ENCODE peak calls at places on chromosomes 6 and 20, in six cellular contexts. One of them, this sample, is unnamed.

GRCh38 chr6:40183902-40184301 is 249.6 kb upstream of the MOCS1 start:
- DNase-seq in keratinocyte: no peak
- DNase-seq in right cardiac atrium: no peak
- DNase-seq in GM12865: no peak
- DNase-seq in upper lobe of right lung: no peak
- DNase-seq in fibroblast of pulmonary artery: no peak
- DNase-seq in this sample: no peak

GRCh38 chr6:9484091-9484490 is 930.8 kb downstream of the TFAP2A start:
- DNase-seq in keratinocyte: no peak
- DNase-seq in right cardiac atrium: no peak
- DNase-seq in GM12865: no peak
- DNase-seq in upper lobe of right lung: no peak
- DNase-seq in fibroblast of pulmonary artery: peak; percentile 65
- DNase-seq in this sample: peak; percentile 86

GRCh38 chr6:125114248-125114858 is 39.2 kb upstream of the TPD52L1 start:
- DNase-seq in keratinocyte: no peak
- DNase-seq in right cardiac atrium: peak; percentile 34
- DNase-seq in GM12865: peak; percentile 44
- DNase-seq in upper lobe of right lung: no peak
- DNase-seq in fibroblast of pulmonary artery: peak; percentile 74
- DNase-seq in this sample: peak; percentile 63

GRCh38 chr6:11702039-11702795 is 76.4 kb downstream of the ADTRP start:
- DNase-seq in keratinocyte: peak; percentile 25
- DNase-seq in right cardiac atrium: no peak
- DNase-seq in GM12865: no peak
- DNase-seq in upper lobe of right lung: no peak
- DNase-seq in fibroblast of pulmonary artery: peak; percentile 72
- DNase-seq in this sample: peak; percentile 54

GRCh38 chr20:3786126-3786484 is 435 bp downstream of the CENPB start:
- DNase-seq in keratinocyte: no peak
- DNase-seq in right cardiac atrium: peak; percentile 52
- DNase-seq in GM12865: peak; percentile 73
- DNase-seq in upper lobe of right lung: peak; percentile 84
- DNase-seq in fibroblast of pulmonary artery: peak; percentile 70
- DNase-seq in this sample: peak; percentile 52

GRCh38 chr20:47760686-47761477 is 24.4 kb downstream of the SULF2 start:
- DNase-seq in keratinocyte: no peak
- DNase-seq in right cardiac atrium: no peak
- DNase-seq in GM12865: no peak
- DNase-seq in upper lobe of right lung: no peak
- DNase-seq in fibroblast of pulmonary artery: no peak
- DNase-seq in this sample: no peak

GRCh38 chr6:99016355-99016754 is 68.6 kb upstream of the FBXL4 start:
- DNase-seq in keratinocyte: no peak
- DNase-seq in right cardiac atrium: no peak
- DNase-seq in GM12865: peak; percentile 8
- DNase-seq in upper lobe of right lung: no peak
- DNase-seq in fibroblast of pulmonary artery: peak; percentile 5
- DNase-seq in this sample: peak; percentile 90

GRCh38 chr6:151763938-151764680 is 43.4 kb upstream of the ESR1 start:
- DNase-seq in keratinocyte: peak; percentile 88
- DNase-seq in right cardiac atrium: peak; percentile 96
- DNase-seq in GM12865: peak; percentile 46
- DNase-seq in upper lobe of right lung: peak; percentile 97
- DNase-seq in fibroblast of pulmonary artery: peak; percentile 93
- DNase-seq in this sample: peak; percentile 88

GRCh38 chr6:44302856-44303255 is 10.3 kb downstream of the AARS2 start:
- DNase-seq in keratinocyte: no peak
- DNase-seq in right cardiac atrium: no peak
- DNase-seq in GM12865: no peak
- DNase-seq in upper lobe of right lung: no peak
- DNase-seq in fibroblast of pulmonary artery: no peak
- DNase-seq in this sample: no peak

GRCh38 chr6:24935753-24936152 is at the start of gene RIPOR2:
- DNase-seq in keratinocyte: no peak
- DNase-seq in right cardiac atrium: peak; percentile 29
- DNase-seq in GM12865: peak; percentile 88
- DNase-seq in upper lobe of right lung: peak; percentile 74
- DNase-seq in fibroblast of pulmonary artery: no peak
- DNase-seq in this sample: no peak

GRCh38 chr6:64034840-64035656 is 399.4 kb downstream of the PHF3 start:
- DNase-seq in keratinocyte: peak; percentile 26
- DNase-seq in right cardiac atrium: no peak
- DNase-seq in GM12865: no peak
- DNase-seq in upper lobe of right lung: no peak
- DNase-seq in fibroblast of pulmonary artery: peak; percentile 37
- DNase-seq in this sample: no peak

GRCh38 chr20:3814928-3815495 is 5.3 kb upstream of the AP5S1 start:
- DNase-seq in keratinocyte: no peak
- DNase-seq in right cardiac atrium: no peak
- DNase-seq in GM12865: no peak
- DNase-seq in upper lobe of right lung: no peak
- DNase-seq in fibroblast of pulmonary artery: no peak
- DNase-seq in this sample: no peak

GRCh38 chr6:160030103-160030502 is 61.2 kb downstream of the IGF2R start:
- DNase-seq in keratinocyte: no peak
- DNase-seq in right cardiac atrium: peak; percentile 91
- DNase-seq in GM12865: no peak
- DNase-seq in upper lobe of right lung: peak; percentile 91
- DNase-seq in fibroblast of pulmonary artery: peak; percentile 96
- DNase-seq in this sample: peak; percentile 96

GRCh38 chr6:26388014-26388413 is 5.1 kb downstream of the BTN2A2 start:
- DNase-seq in keratinocyte: no peak
- DNase-seq in right cardiac atrium: no peak
- DNase-seq in GM12865: no peak
- DNase-seq in upper lobe of right lung: no peak
- DNase-seq in fibroblast of pulmonary artery: no peak
- DNase-seq in this sample: no peak

GRCh38 chr20:50534567-50534966 is 24.4 kb downstream of the PTPN1 start:
- DNase-seq in keratinocyte: no peak
- DNase-seq in right cardiac atrium: no peak
- DNase-seq in GM12865: no peak
- DNase-seq in upper lobe of right lung: no peak
- DNase-seq in fibroblast of pulmonary artery: peak; percentile 87
- DNase-seq in this sample: peak; percentile 91

GRCh38 chr20:57689745-57690481 is 19.9 kb downstream of the PMEPA1 start:
- DNase-seq in keratinocyte: no peak
- DNase-seq in right cardiac atrium: no peak
- DNase-seq in GM12865: no peak
- DNase-seq in upper lobe of right lung: no peak
- DNase-seq in fibroblast of pulmonary artery: no peak
- DNase-seq in this sample: no peak

GRCh38 chr6:7865811-7866210 is 44.8 kb downstream of the TXNDC5 start:
- DNase-seq in keratinocyte: no peak
- DNase-seq in right cardiac atrium: no peak
- DNase-seq in GM12865: no peak
- DNase-seq in upper lobe of right lung: no peak
- DNase-seq in fibroblast of pulmonary artery: peak; percentile 21
- DNase-seq in this sample: peak; percentile 21

GRCh38 chr20:46423882-46424482 is 17.6 kb upstream of the ELMO2 start:
- DNase-seq in keratinocyte: no peak
- DNase-seq in right cardiac atrium: no peak
- DNase-seq in GM12865: no peak
- DNase-seq in upper lobe of right lung: no peak
- DNase-seq in fibroblast of pulmonary artery: peak; percentile 44
- DNase-seq in this sample: no peak

GRCh38 chr20:32163951-32164350 is 43.6 kb downstream of the PLAGL2 start:
- DNase-seq in keratinocyte: no peak
- DNase-seq in right cardiac atrium: no peak
- DNase-seq in GM12865: no peak
- DNase-seq in upper lobe of right lung: no peak
- DNase-seq in fibroblast of pulmonary artery: no peak
- DNase-seq in this sample: no peak

GRCh38 chr6:14645221-14645620 is 527.6 kb downstream of the CD83 start:
- DNase-seq in keratinocyte: no peak
- DNase-seq in right cardiac atrium: no peak
- DNase-seq in GM12865: no peak
- DNase-seq in upper lobe of right lung: no peak
- DNase-seq in fibroblast of pulmonary artery: no peak
- DNase-seq in this sample: no peak

GRCh38 chr6:20458051-20458894 is 56.6 kb downstream of the E2F3 start:
- DNase-seq in keratinocyte: no peak
- DNase-seq in right cardiac atrium: no peak
- DNase-seq in GM12865: no peak
- DNase-seq in upper lobe of right lung: no peak
- DNase-seq in fibroblast of pulmonary artery: no peak
- DNase-seq in this sample: no peak

GRCh38 chr6:5082487-5083306 is 2.4 kb upstream of the PPP1R3G start:
- DNase-seq in keratinocyte: peak; percentile 96
- DNase-seq in right cardiac atrium: peak; percentile 59
- DNase-seq in GM12865: no peak
- DNase-seq in upper lobe of right lung: no peak
- DNase-seq in fibroblast of pulmonary artery: peak; percentile 77
- DNase-seq in this sample: peak; percentile 85

GRCh38 chr20:45407067-45407745 is 883 bp upstream of the DBNDD2 start:
- DNase-seq in keratinocyte: no peak
- DNase-seq in right cardiac atrium: peak; percentile 69
- DNase-seq in GM12865: no peak
- DNase-seq in upper lobe of right lung: peak; percentile 78
- DNase-seq in fibroblast of pulmonary artery: peak; percentile 31
- DNase-seq in this sample: peak; percentile 28

GRCh38 chr6:157596461-157596860 is 215.5 kb downstream of the ZDHHC14 start:
- DNase-seq in keratinocyte: no peak
- DNase-seq in right cardiac atrium: no peak
- DNase-seq in GM12865: no peak
- DNase-seq in upper lobe of right lung: no peak
- DNase-seq in fibroblast of pulmonary artery: no peak
- DNase-seq in this sample: no peak

GRCh38 chr20:58868795-58869194 is 16.3 kb downstream of the GNAS start:
- DNase-seq in keratinocyte: no peak
- DNase-seq in right cardiac atrium: no peak
- DNase-seq in GM12865: peak; percentile 29
- DNase-seq in upper lobe of right lung: no peak
- DNase-seq in fibroblast of pulmonary artery: no peak
- DNase-seq in this sample: no peak

GRCh38 chr20:56595746-56596478 is 33.2 kb upstream of the TFAP2C start:
- DNase-seq in keratinocyte: no peak
- DNase-seq in right cardiac atrium: no peak
- DNase-seq in GM12865: no peak
- DNase-seq in upper lobe of right lung: no peak
- DNase-seq in fibroblast of pulmonary artery: no peak
- DNase-seq in this sample: no peak

GRCh38 chr6:30876039-30876730 is 8.1 kb upstream of the DDR1 start:
- DNase-seq in keratinocyte: no peak
- DNase-seq in right cardiac atrium: no peak
- DNase-seq in GM12865: peak; percentile 52
- DNase-seq in upper lobe of right lung: no peak
- DNase-seq in fibroblast of pulmonary artery: peak; percentile 93
- DNase-seq in this sample: peak; percentile 43

GRCh38 chr20:37202267-37202943 is 23.1 kb upstream of the MROH8 start:
- DNase-seq in keratinocyte: peak; percentile 86
- DNase-seq in right cardiac atrium: no peak
- DNase-seq in GM12865: peak; percentile 36
- DNase-seq in upper lobe of right lung: no peak
- DNase-seq in fibroblast of pulmonary artery: peak; percentile 97
- DNase-seq in this sample: peak; percentile 98

GRCh38 chr20:6829510-6830116 is 62.1 kb downstream of the BMP2 start:
- DNase-seq in keratinocyte: peak; percentile 15
- DNase-seq in right cardiac atrium: no peak
- DNase-seq in GM12865: peak; percentile 2
- DNase-seq in upper lobe of right lung: no peak
- DNase-seq in fibroblast of pulmonary artery: peak; percentile 13
- DNase-seq in this sample: no peak

DNA sequence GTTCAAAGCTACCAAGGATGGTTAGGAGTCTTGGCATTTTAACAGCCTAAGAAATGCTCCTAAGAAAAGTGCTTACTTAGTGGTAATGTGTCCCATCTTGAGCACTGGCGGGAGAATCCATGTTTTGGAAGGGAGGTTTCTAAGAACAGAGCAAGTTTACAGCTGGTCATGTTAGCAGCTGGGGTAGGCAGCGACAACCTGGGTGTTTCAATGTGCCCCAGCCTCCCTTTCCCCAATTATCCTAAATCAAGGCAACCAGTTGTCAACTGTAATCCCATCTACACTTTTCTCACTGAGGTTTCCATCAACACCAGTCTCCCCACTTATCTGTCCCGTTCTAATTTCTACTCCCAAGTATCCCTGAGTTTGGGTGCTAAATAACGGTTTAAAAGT is 1.7 kb upstream of the JAG1 start:
- DNase-seq in keratinocyte: no peak
- DNase-seq in right cardiac atrium: no peak
- DNase-seq in GM12865: no peak
- DNase-seq in upper lobe of right lung: no peak
- DNase-seq in fibroblast of pulmonary artery: no peak
- DNase-seq in this sample: no peak
- H3K4me3 ChIP-seq in keratinocyte: peak overlapping the region; percentile 99
- H3K4me3 ChIP-seq in right cardiac atrium: no peak overlapping the region
- H3K4me3 ChIP-seq in GM12865: no peak overlapping the region
- H3K4me3 ChIP-seq in upper lobe of right lung: peak overlapping the region; percentile 91
- H3K4me3 ChIP-seq in fibroblast of pulmonary artery: no peak overlapping the region
- H3K4me3 ChIP-seq in this sample: no peak overlapping the region

GRCh38 chr6:104789770-104790190 is 69.9 kb downstream of the HACE1 start:
- DNase-seq in keratinocyte: no peak
- DNase-seq in right cardiac atrium: no peak
- DNase-seq in GM12865: peak; percentile 51
- DNase-seq in upper lobe of right lung: no peak
- DNase-seq in fibroblast of pulmonary artery: peak; percentile 78
- DNase-seq in this sample: peak; percentile 84
- H3K4me3 ChIP-seq in keratinocyte: no peak overlapping the region
- H3K4me3 ChIP-seq in right cardiac atrium: no peak overlapping the region
- H3K4me3 ChIP-seq in GM12865: no peak overlapping the region
- H3K4me3 ChIP-seq in upper lobe of right lung: no peak overlapping the region
- H3K4me3 ChIP-seq in fibroblast of pulmonary artery: no peak overlapping the region
- H3K4me3 ChIP-seq in this sample: no peak overlapping the region

GRCh38 chr20:55095745-55096450 is 620.5 kb downstream of the DOK5 start:
- DNase-seq in keratinocyte: no peak
- DNase-seq in right cardiac atrium: no peak
- DNase-seq in GM12865: no peak
- DNase-seq in upper lobe of right lung: no peak
- DNase-seq in fibroblast of pulmonary artery: no peak
- DNase-seq in this sample: no peak
- H3K4me3 ChIP-seq in keratinocyte: no peak overlapping the region
- H3K4me3 ChIP-seq in right cardiac atrium: no peak overlapping the region
- H3K4me3 ChIP-seq in GM12865: no peak overlapping the region
- H3K4me3 ChIP-seq in upper lobe of right lung: no peak overlapping the region
- H3K4me3 ChIP-seq in fibroblast of pulmonary artery: no peak overlapping the region
- H3K4me3 ChIP-seq in this sample: no peak overlapping the region

DNA sequence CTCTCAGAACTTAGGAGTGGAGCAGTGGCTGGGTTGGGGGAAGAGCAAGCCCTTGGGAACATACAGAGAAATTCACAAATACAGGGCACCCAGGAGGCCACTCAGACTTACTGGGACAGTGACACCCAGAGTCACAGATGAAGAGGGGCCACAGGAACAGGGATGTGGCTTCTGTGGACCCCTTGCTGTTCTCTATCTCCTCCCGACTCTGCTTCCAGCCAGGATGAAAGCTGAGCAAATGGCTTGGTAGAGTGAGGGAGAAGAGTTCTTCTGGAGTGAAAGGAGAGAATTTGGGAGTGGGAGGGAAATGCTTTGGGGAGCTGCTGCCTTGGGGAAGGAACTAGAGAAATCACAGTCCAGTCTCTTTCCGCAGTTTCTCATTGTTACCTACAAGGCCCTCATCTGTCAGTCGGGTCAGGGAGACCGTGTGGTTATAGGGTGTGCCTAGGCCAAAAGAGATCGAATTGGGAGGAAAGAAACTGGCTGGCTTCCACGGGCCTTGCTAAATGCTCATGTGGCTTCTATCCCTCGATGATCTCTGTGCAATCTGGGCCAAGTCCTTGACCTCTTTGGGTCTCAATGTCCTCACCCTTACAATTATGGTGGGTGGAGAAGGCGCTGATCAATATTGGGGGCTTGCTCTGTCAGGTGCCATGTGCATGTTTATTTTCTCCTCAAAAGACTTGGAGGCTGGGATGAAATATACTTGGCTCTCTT is 17.0 kb downstream of the FOXP4 start:
- DNase-seq in keratinocyte: no peak
- DNase-seq in right cardiac atrium: no peak
- DNase-seq in GM12865: no peak
- DNase-seq in upper lobe of right lung: no peak
- DNase-seq in fibroblast of pulmonary artery: no peak
- DNase-seq in this sample: no peak
- H3K4me3 ChIP-seq in keratinocyte: no peak overlapping the region
- H3K4me3 ChIP-seq in right cardiac atrium: no peak overlapping the region
- H3K4me3 ChIP-seq in GM12865: no peak overlapping the region
- H3K4me3 ChIP-seq in upper lobe of right lung: no peak overlapping the region
- H3K4me3 ChIP-seq in fibroblast of pulmonary artery: no peak overlapping the region
- H3K4me3 ChIP-seq in this sample: no peak overlapping the region